ENCODE peak calls at places on chromosomes 12 and 14, in six cellular contexts. E is Calu3, H is neural crest cell, P is bronchial epithelial cell, A is DND-41, X is omental fat pad. D is an unnamed sample.

GRCh38 chr14:71139058-71139946 is 232.0 kb downstream of the PCNX1 start:
- DNase-seq in P (peak), E (peak), A (peak), H (peak), X (peak), D (peak)

GRCh38 chr12:76037130-76038105 is 5.8 kb upstream of the PHLDA1 start:
- DNase-seq in X (no peak), E (peak), P (peak), H (peak), A (peak), D (peak)

GRCh38 chr12:64522316-64522715 is 70.4 kb downstream of the TBK1 start:
- DNase-seq in P (peak), E (no peak), X (no peak), A (peak), H (no peak), D (no peak)

GRCh38 chr14:68526420-68527105 is 266.3 kb downstream of the ZFP36L1 start:
- DNase-seq in P (peak), X (no peak), E (peak), A (no peak), H (no peak), D (no peak)

GRCh38 chr14:93732524-93732923 is 55.8 kb downstream of the PRIMA1 start:
- DNase-seq in E (no peak), P (no peak), H (no peak), A (no peak), X (no peak), D (no peak)

GRCh38 chr12:43501705-43502104 is 50.3 kb downstream of the ADAMTS20 start:
- DNase-seq in A (no peak), P (peak), E (no peak), H (no peak), X (no peak), D (no peak)

GRCh38 chr14:76329150-76329881 is 46.6 kb upstream of the ESRRB start:
- DNase-seq in H (no peak), X (no peak), P (no peak), E (no peak), A (no peak), D (no peak)

GRCh38 chr14:102584871-102585869 is 7.3 kb upstream of the RCOR1 start:
- DNase-seq in P (peak), E (no peak), X (no peak), A (no peak), H (peak), D (no peak)

GRCh38 chr12:4984344-4984743 is 59.3 kb upstream of the KCNA5 start:
- DNase-seq in X (no peak), H (no peak), A (no peak), E (no peak), P (no peak), D (no peak)

GRCh38 chr12:93042283-93042682 is 113.2 kb upstream of the EEA1 start:
- DNase-seq in H (no peak), A (no peak), E (no peak), X (no peak), P (peak), D (no peak)

GRCh38 chr12:110345176-110345651 is 58.3 kb downstream of the ANAPC7 start:
- DNase-seq in A (no peak), E (peak), H (no peak), X (no peak), P (peak), D (no peak)

GRCh38 chr12:124938606-124939427 is 24.4 kb upstream of the UBC start:
- DNase-seq in A (peak), E (peak), X (peak), P (peak), H (no peak), D (peak)

GRCh38 chr14:88866305-88866704 is 41.9 kb downstream of the TTC8 start:
- DNase-seq in H (no peak), E (no peak), X (no peak), P (no peak), A (no peak), D (no peak)

GRCh38 chr12:45483571-45483970 is 245.9 kb upstream of the ARID2 start:
- DNase-seq in P (no peak), H (no peak), A (no peak), E (no peak), X (no peak), D (no peak)

GRCh38 chr14:67491741-67492504 is 3.4 kb upstream of the TMEM229B start:
- DNase-seq in A (no peak), X (no peak), P (no peak), H (no peak), E (no peak), D (no peak)

GRCh38 chr12:27619308-27619707 is 76.9 kb upstream of the REP15 start:
- DNase-seq in H (no peak), P (peak), E (no peak), X (no peak), A (no peak), D (no peak)

GRCh38 chr12:98002887-98003493 is 512.4 kb upstream of the TMPO start:
- DNase-seq in H (peak), E (peak), P (peak), A (peak), X (no peak), D (no peak)

GRCh38 chr14:105761842-105762241 is 235.5 kb downstream of the TMEM121 start:
- DNase-seq in X (no peak), H (no peak), A (no peak), P (no peak), E (no peak), D (no peak)

GRCh38 chr12:88056571-88056970 is 27.4 kb upstream of the C12orf50 start:
- DNase-seq in E (no peak), H (no peak), A (no peak), P (no peak), X (no peak), D (no peak)

GRCh38 chr12:88057994-88058718 is 29.0 kb upstream of the C12orf50 start:
- DNase-seq in X (no peak), E (no peak), A (no peak), H (no peak), P (peak), D (no peak)

GRCh38 chr12:88052686-88053085 is 23.5 kb upstream of the C12orf50 start:
- DNase-seq in A (peak), E (peak), H (peak), P (peak), X (no peak), D (no peak)
- TF ChIP-seq CTCF in A (peak), E (peak), H (peak), P (peak), X (no peak), D (peak)

GRCh38 chr14:36313898-36314297 is 6.5 kb downstream of the MBIP start:
- DNase-seq in H (no peak), X (no peak), E (no peak), P (peak), A (no peak), D (no peak)
- TF ChIP-seq CTCF in H (peak), X (no peak), E (no peak), P (peak), A (peak), D (no peak)

GRCh38 chr14:104187931-104188726 is 49.7 kb downstream of the KIF26A start:
- DNase-seq in A (no peak), E (no peak), P (no peak), H (no peak), X (no peak), D (no peak)
- TF ChIP-seq CTCF in A (no peak), E (no peak), P (no peak), H (no peak), X (no peak), D (no peak)

DNA sequence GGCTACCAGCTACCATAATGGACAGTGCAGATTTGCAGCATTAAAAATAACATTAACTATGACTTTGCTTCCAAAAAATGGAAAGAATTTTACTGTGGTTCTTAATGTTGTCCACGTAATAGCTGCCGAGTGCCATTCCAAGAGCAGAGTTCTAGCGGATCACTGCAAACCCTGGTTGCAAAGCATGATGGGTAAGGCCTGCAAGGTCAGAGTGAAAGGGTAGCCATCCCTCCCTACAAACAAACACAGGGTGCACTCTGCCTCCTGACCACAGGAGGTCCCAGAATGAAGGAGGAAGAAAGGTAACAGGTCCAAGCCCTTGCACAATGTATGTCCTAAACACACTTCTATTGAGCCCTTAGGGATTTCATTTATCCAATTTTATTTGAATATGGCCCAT is 157.6 kb downstream of the DPF3 start:
- DNase-seq in H (no peak), X (no peak), A (no peak), E (peak), P (no peak), D (no peak)
- TF ChIP-seq CTCF in H (no peak), X (no peak), A (no peak), E (peak), P (no peak), D (peak)

GRCh38 chr14:21913759-21914158 is 240.1 kb upstream of the OR4E1 start:
- DNase-seq in H (peak), E (peak), X (no peak), P (peak), A (peak), D (peak)
- TF ChIP-seq CTCF in H (peak), E (peak), X (no peak), P (peak), A (peak), D (peak)

GRCh38 chr12:41515953-41516352 is 327.8 kb downstream of the PDZRN4 start:
- DNase-seq in X (no peak), E (no peak), H (no peak), P (no peak), A (no peak), D (no peak)

GRCh38 chr12:41511247-41511646 is 323.1 kb downstream of the PDZRN4 start:
- DNase-seq in X (no peak), A (no peak), E (no peak), H (no peak), P (no peak), D (no peak)

GRCh38 chr12:41512531-41512930 is 324.4 kb downstream of the PDZRN4 start:
- DNase-seq in P (no peak), X (no peak), E (no peak), H (no peak), A (no peak), D (no peak)

GRCh38 chr12:41514050-41514449 is 325.9 kb downstream of the PDZRN4 start:
- DNase-seq in E (no peak), P (no peak), A (no peak), H (no peak), X (no peak), D (no peak)

DNA sequence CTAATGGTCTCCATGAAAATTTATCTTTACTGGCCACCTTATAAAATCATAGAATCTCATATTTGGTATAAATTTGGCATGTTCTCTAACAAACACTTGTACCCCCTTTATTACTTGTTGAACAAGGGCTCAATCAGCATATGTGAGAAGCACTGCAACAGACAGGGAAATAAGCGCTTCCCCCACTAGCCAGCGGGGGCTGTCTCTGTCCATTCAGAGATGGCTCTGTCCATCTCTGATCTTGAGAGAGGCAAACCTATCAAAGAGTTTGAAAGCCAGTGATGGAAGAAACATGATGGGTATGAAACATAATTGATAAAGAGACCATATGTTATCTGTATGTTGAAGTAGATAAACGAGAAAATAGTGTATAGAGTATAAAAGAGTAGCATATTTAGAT is 326.8 kb downstream of the PDZRN4 start:
- DNase-seq in H (no peak), E (peak), X (no peak), P (no peak), A (no peak), D (no peak)
- TF ChIP-seq CTCF in H (peak), E (no peak), X (no peak), P (no peak), A (peak), D (peak)

DNA sequence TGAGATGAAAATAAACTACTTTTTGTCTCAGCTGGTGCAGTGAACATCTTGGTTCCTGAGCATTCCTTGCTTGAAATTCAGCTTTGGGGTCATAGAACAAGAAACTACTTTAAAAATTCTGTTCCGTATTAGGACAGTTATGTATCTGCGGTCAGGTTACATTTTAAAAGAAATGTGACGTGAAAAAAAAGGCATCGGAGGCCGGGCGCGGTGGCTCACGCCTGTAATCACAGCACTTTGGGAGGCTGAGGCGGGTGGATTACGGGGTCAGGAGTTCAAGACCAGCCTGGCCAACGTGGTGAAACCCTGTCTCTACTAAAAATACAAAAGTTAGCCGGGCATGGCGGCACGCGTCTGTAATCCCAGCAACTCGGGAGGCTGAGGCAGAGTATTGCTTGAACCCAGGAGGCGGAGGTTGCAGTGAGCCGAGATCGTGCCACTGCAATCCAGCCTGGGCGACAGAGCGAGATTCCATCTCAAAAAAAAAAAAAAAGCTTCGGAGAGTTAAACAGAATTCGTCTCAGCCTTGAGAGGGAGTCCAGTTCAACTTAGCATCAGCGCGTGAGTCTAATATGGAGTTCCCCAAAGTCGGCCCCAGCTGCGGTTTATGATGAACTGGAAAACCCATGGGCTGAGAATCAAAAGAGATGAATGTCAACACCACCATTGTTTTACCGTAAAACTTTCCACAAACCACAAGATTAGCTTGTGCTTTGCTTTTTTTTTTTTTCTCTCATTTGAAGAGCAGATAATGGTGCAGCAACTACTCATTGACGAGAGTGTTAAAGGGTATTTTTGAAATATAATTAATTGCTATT is 2.1 kb upstream of the SLC2A13 start:
- DNase-seq in A (no peak), H (no peak), X (no peak), P (no peak), E (no peak), D (no peak)
- TF ChIP-seq CTCF in A (no peak), H (no peak), X (no peak), P (no peak), E (peak), D (no peak)

DNA sequence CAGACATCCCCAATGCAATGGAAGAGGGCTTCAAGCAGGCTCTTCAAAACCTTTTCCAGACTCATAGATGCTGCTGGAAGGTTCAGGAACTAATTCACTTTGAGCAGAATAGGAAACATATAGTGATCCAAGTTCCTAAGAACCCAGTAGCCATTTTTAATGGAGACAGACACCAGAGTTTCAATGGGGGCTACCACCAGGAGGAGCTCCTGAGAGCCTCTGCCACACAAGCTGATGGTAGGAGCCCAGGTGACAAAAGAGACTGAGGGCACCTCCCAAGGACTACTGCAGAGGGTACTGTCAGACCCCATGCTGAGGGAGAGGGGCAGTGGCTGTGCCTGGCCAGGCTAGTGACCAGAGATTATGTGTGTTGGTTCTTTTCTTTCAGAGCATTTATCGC is 45.9 kb downstream of the IFNG start:
- DNase-seq in E (peak), P (no peak), H (no peak), X (no peak), A (peak), D (no peak)
- TF ChIP-seq CTCF in E (peak), P (peak), H (peak), X (no peak), A (peak), D (peak)